ENCODE peak calls at places on chromosomes 4 and X, in six cellular contexts. P is SK-N-SH, S is transverse colon, X is K562, G is upper lobe of left lung, E is stomach. Y is an unnamed sample.

GRCh38 chr4:147362868-147363440 is 117.9 kb upstream of the EDNRA start:
- DNase-seq in P (peak), S (peak), X (no peak), G (peak), E (peak), Y (peak)

GRCh38 chr4:129230836-129231235 is 134.9 kb downstream of the C4orf33 start:
- DNase-seq in P (no peak), S (no peak), X (no peak), G (no peak), E (no peak), Y (no peak)

GRCh38 chrX:132389480-132389879 is 99.4 kb downstream of the MBNL3 start:
- DNase-seq in P (no peak), S (no peak), X (no peak), G (no peak), E (no peak), Y (no peak)

GRCh38 chr4:119041951-119042560 is 93.6 kb upstream of the MYOZ2 start:
- DNase-seq in P (peak), S (peak), X (peak), G (peak), E (peak), Y (peak)

GRCh38 chr4:176383273-176384077 is 63.7 kb downstream of the SPCS3 start:
- DNase-seq in P (no peak), S (no peak), X (no peak), G (no peak), E (no peak), Y (no peak)

GRCh38 chrX:100098660-100099375 is 311.3 kb downstream of the PCDH19 start:
- DNase-seq in P (no peak), S (no peak), X (no peak), G (no peak), E (no peak), Y (no peak)

GRCh38 chr4:1705732-1706131 is 6.4 kb downstream of the SLBP start:
- DNase-seq in P (no peak), S (no peak), X (no peak), G (no peak), E (no peak), Y (peak)

GRCh38 chr4:80017125-80017854 is 55.7 kb downstream of the ANTXR2 start:
- DNase-seq in P (no peak), S (no peak), X (no peak), G (no peak), E (no peak), Y (no peak)

GRCh38 chr4:173866289-173866688 is 336.3 kb upstream of the HAND2 start:
- DNase-seq in P (no peak), S (no peak), X (no peak), G (no peak), E (no peak), Y (no peak)

GRCh38 chr4:1479454-1479853 is 73.2 kb upstream of the NKX1-1 start:
- DNase-seq in P (peak), S (no peak), X (no peak), G (no peak), E (no peak), Y (no peak)

GRCh38 chrX:39654952-39655351 is 442.8 kb downstream of the BCOR start:
- DNase-seq in P (no peak), S (no peak), X (no peak), G (no peak), E (no peak), Y (no peak)

GRCh38 chrX:3962511-3963350 is 249.3 kb upstream of the PRKX start:
- DNase-seq in P (peak), S (no peak), X (peak), G (no peak), E (no peak), Y (no peak)

GRCh38 chrX:39903937-39904336 is 193.8 kb downstream of the BCOR start:
- DNase-seq in P (no peak), S (no peak), X (no peak), G (no peak), E (no peak), Y (no peak)

GRCh38 chr4:109816082-109816442 is 500 bp downstream of the GAR1 start:
- DNase-seq in P (no peak), S (peak), X (peak), G (no peak), E (peak), Y (no peak)

GRCh38 chr4:74444891-74445642 is at the start of gene AREG:
- DNase-seq in P (peak), S (peak), X (peak), G (peak), E (peak), Y (peak)

GRCh38 chrX:135295238-135295943 is 13.9 kb upstream of the ETDC start:
- DNase-seq in P (peak), S (peak), X (no peak), G (peak), E (no peak), Y (no peak)

GRCh38 chrX:1395646-1396216 is 3.8 kb upstream of the SLC25A6 start:
- DNase-seq in P (no peak), S (no peak), X (no peak), G (no peak), E (no peak), Y (no peak)

GRCh38 chr4:55553442-55553841 is 6.7 kb upstream of the CLOCK start:
- DNase-seq in P (no peak), S (peak), X (no peak), G (peak), E (peak), Y (peak)

GRCh38 chr4:145703850-145704528 is 24.0 kb downstream of the C4orf51 start:
- DNase-seq in P (no peak), S (no peak), X (no peak), G (no peak), E (no peak), Y (no peak)

GRCh38 chr4:7839856-7840255 is 99.8 kb downstream of the AFAP1 start:
- DNase-seq in P (no peak), S (no peak), X (no peak), G (no peak), E (no peak), Y (peak)

GRCh38 chrX:55119712-55120111 is 30.9 kb downstream of the PAGE2 start:
- DNase-seq in P (no peak), S (no peak), X (no peak), G (no peak), E (no peak), Y (no peak)

GRCh38 chr4:109735566-109736454 is 5.9 kb upstream of the PLA2G12A start:
- DNase-seq in P (no peak), S (peak), X (no peak), G (no peak), E (no peak), Y (no peak)

GRCh38 chr4:185227131-185227551 is 17.7 kb downstream of the SNX25 start:
- DNase-seq in P (no peak), S (no peak), X (no peak), G (no peak), E (no peak), Y (no peak)

GRCh38 chr4:138910914-138911336 is 104.7 kb upstream of the NOCT start:
- DNase-seq in P (peak), S (peak), X (peak), G (peak), E (peak), Y (peak)

GRCh38 chr4:52329894-52330293 is 278.8 kb downstream of the SPATA18 start:
- DNase-seq in P (no peak), S (no peak), X (no peak), G (no peak), E (no peak), Y (no peak)

GRCh38 chrX:50495616-50496015 is 25.0 kb upstream of the DGKK start:
- DNase-seq in P (no peak), S (no peak), X (no peak), G (peak), E (no peak), Y (no peak)

GRCh38 chrX:122094611-122095010 is 1047.2 kb downstream of the GLUD2 start:
- DNase-seq in P (no peak), S (no peak), X (no peak), G (no peak), E (no peak), Y (no peak)

GRCh38 chrX:123779908-123780396 is 47.1 kb upstream of the THOC2 start:
- DNase-seq in P (no peak), S (no peak), X (no peak), G (no peak), E (no peak), Y (no peak)

GRCh38 chr4:189187531-189188052 is 753.1 kb upstream of the FRG1 start:
- DNase-seq in P (no peak), S (no peak), X (no peak), G (no peak), E (no peak), Y (no peak)

GRCh38 chr4:181877329-181877848 is 365.8 kb upstream of the TENM3 start:
- DNase-seq in P (no peak), S (no peak), X (no peak), G (no peak), E (no peak), Y (no peak)

GRCh38 chrX:30824275-30824674 is 64.8 kb downstream of the TAB3 start:
- DNase-seq in P (no peak), S (no peak), X (no peak), G (no peak), E (no peak), Y (no peak)

GRCh38 chr4:136337216-136337615 is 1195.1 kb downstream of the PCDH18 start:
- DNase-seq in P (no peak), S (no peak), X (no peak), G (no peak), E (no peak), Y (no peak)

GRCh38 chr4:41334182-41334581 is 77.5 kb downstream of the UCHL1 start:
- DNase-seq in P (no peak), S (no peak), X (no peak), G (peak), E (no peak), Y (no peak)

GRCh38 chr4:164847967-164848649 is 28.9 kb upstream of the APELA start:
- DNase-seq in P (no peak), S (no peak), X (no peak), G (no peak), E (no peak), Y (no peak)

GRCh38 chrX:117568238-117568637 is 548.4 kb downstream of the KLHL13 start:
- DNase-seq in P (no peak), S (no peak), X (no peak), G (no peak), E (no peak), Y (no peak)

GRCh38 chr4:103268746-103269145 is 70.6 kb upstream of the CENPE start:
- DNase-seq in P (no peak), S (no peak), X (no peak), G (no peak), E (no peak), Y (no peak)

GRCh38 chr4:3205995-3206394 is 43.0 kb upstream of the MSANTD1 start:
- DNase-seq in P (no peak), S (no peak), X (no peak), G (no peak), E (no peak), Y (no peak)

DNA sequence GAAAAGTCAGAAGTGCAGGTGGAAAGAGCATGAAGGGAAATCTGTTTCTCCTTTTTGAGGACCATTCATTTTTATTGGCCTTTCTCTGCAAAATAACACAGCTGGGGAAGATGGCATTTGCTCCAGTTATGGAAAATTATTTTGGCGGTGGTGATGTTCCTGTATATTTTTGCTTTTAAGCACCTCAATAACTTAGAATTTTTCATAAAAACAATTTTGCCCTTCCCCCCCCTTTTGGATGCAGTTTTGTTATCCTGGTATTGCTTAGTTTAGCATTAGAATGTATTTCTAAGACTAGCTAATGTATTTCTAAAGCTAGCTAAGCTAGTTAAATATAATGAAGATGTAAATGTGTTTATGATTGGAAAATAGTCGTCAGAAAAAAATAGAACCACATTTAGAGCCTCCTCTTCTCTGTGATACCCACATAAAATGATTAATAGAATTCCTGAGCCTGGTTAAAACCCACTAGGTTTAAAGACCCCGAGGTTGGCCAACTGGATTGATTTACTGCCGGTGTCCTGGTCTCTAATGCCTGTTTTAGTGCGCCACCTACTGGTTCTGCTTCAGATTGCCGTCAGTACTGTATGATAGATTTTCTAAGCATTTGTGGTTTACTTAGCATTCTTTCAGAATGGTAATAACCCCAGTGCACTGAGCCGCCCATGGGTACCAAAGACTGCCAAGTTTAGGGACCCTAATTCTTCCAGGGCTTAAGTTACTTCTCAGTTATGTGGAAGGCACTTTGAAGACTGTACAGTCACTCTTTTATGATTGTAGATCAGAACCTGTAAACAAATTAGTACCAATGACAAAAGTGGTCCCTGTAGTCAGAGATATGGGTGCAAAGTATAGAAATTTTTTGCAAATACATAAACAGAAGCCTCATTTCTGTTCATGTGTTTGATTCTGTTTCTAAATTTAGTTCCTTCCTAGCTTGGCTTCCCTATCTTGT is 11.4 kb downstream of the KLF3 start:
- DNase-seq in P (peak), S (peak), X (peak), G (peak), E (peak), Y (peak)
- TF ChIP-seq POLR2AphosphoS5 in P (no peak), S (peak), X (no peak), G (no peak), E (peak), Y (no peak)

GRCh38 chr4:76897522-76898384 is at the start of gene SOWAHB:
- DNase-seq in P (peak), S (peak), X (no peak), G (peak), E (peak), Y (no peak)
- H3K27ac ChIP-seq in P (no peak), S (peak), X (no peak), G (peak), E (peak), Y (no peak)

GRCh38 chr4:87505862-87506261 is 23.3 kb downstream of the SPARCL1 start:
- DNase-seq in P (no peak), S (no peak), X (no peak), G (no peak), E (no peak), Y (no peak)

GRCh38 chr4:87502580-87503238 is 26.5 kb downstream of the SPARCL1 start:
- DNase-seq in P (no peak), S (no peak), X (no peak), G (no peak), E (no peak), Y (no peak)

GRCh38 chr4:87510747-87511146 is 18.4 kb downstream of the SPARCL1 start:
- DNase-seq in P (no peak), S (no peak), X (no peak), G (no peak), E (no peak), Y (no peak)

GRCh38 chr4:87511500-87511899 is 17.7 kb downstream of the SPARCL1 start:
- DNase-seq in P (no peak), S (no peak), X (no peak), G (no peak), E (no peak), Y (no peak)

GRCh38 chr4:87506974-87507701 is 22.0 kb downstream of the SPARCL1 start:
- DNase-seq in P (no peak), S (no peak), X (no peak), G (no peak), E (no peak), Y (no peak)
- TF ChIP-seq EP300 in P (no peak), S (no peak), X (no peak), G (no peak), E (no peak), Y (no peak)

DNA sequence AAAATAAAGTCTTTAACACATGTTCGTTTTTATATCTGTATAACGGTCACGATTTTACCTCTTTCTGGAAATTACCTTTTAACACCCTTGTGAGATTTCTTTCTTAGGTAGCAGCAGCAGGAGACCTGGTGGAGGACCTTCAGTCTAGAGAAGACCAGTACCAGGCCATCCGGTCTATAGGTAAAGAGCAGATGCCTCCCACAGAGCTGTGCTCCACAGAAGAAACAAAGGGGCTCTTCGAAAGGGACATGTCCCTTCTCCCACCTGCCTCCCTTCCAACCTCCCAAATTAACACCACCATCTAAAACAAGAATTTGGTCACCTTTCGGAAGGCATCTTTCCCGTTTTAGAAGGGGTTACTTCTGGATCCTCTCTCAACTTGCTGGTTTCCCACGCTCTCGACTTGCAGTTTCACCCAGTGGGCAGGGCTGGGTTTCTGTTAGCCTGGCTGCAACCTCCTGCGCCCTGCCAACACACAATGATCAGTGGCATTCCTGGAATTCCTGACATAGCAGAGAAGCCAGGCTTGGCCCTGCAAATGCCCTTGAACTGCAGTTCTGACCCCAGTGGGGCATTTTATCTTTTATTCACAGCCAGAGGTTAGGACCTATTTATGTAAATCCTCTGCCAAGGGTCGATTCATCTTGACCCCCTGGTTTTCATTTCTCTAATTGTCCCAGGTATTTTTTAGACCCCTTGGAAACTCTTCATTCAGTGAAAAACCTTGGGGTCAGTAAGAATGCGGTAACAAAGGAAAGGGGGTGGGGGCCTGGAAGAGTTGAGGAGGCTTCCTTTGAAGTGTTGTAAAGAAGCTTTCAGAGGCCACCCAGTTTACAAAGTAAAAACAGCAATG is 217.8 kb downstream of the ZNF674 start:
- DNase-seq in P (no peak), S (peak), X (no peak), G (peak), E (peak), Y (no peak)
- TF ChIP-seq POLR2AphosphoS5 in P (no peak), S (no peak), X (no peak), G (no peak), E (no peak), Y (no peak)

GRCh38 chr4:54232151-54232688 is 3.1 kb downstream of the PDGFRA start:
- DNase-seq in P (no peak), S (no peak), X (no peak), G (no peak), E (no peak), Y (no peak)
- H3K27ac ChIP-seq in P (peak), S (peak), X (no peak), G (peak), E (peak), Y (peak)

GRCh38 chr4:84189138-84189537 is 310.0 kb downstream of the NKX6-1 start:
- DNase-seq in P (no peak), S (no peak), X (no peak), G (no peak), E (no peak), Y (no peak)
- TF ChIP-seq EP300 in P (no peak), S (no peak), X (no peak), G (no peak), E (no peak), Y (no peak)

DNA sequence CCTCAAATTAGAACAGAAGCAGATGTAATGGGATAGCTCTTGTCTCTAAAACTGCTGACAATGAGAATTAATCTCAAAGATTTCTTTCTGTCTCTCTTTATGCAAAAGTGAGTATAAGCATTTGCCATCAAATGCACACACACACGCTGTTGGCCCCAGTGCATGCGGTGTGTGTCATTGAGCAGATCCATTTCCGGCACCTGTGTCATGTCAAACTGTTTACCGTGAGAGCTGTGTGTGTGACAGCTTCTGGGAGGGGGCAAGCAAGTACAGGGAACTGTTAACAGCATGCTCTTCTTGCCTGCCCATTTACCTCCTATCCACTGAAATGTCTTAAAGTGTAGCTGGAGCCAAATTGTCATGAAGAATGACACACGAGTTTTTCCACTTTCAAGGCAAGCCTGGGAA is 297.9 kb upstream of the FAT4 start:
- DNase-seq in P (peak), S (no peak), X (no peak), G (no peak), E (no peak), Y (no peak)
- TF ChIP-seq POLR2AphosphoS5 in P (no peak), S (no peak), X (no peak), G (no peak), E (no peak), Y (no peak)

Y was measured in sigmoid colon.